ENCODE peak calls at places on chromosomes 6 and 20, in seven cellular contexts. Q is kidney epithelial cell, E is GM03348, N is NCI-H2081, K is NCI-H774, C is AG09319, W is HEK293T. J is an unnamed sample.

GRCh38 chr6:69421270-69421669 is 375.5 kb downstream of the LMBRD1 start:
- DNase-seq in Q (no peak), E (no peak), N (no peak), K (no peak), C (no peak), W (no peak), J (no peak)

GRCh38 chr6:85641522-85641915 is 1.2 kb downstream of the SYNCRIP start:
- DNase-seq in Q (no peak), E (peak; percentile 9), N (no peak), K (peak; percentile 63), C (no peak), W (no peak), J (no peak)

GRCh38 chr6:14711056-14711703 is 534.7 kb upstream of the JARID2 start:
- DNase-seq in Q (peak; percentile 37), E (peak; percentile 65), N (peak; percentile 15), K (peak; percentile 14), C (no peak), W (peak; percentile 53), J (peak; percentile 32)

GRCh38 chr6:127606131-127606562 is 29.2 kb downstream of the C6orf58 start:
- DNase-seq in Q (peak; percentile 54), E (peak; percentile 34), N (peak; percentile 26), K (no peak), C (peak; percentile 8), W (peak; percentile 68), J (peak; percentile 13)

GRCh38 chr6:141988954-141989705 is 143.6 kb upstream of the GJE1 start:
- DNase-seq in Q (peak; percentile 52), E (peak; percentile 68), N (peak; percentile 13), K (no peak), C (peak; percentile 41), W (peak; percentile 61), J (peak; percentile 23)

GRCh38 chr6:110543106-110543505 is 66.7 kb upstream of the SLC22A16 start:
- DNase-seq in Q (no peak), E (no peak), N (peak; percentile 44), K (peak; percentile 61), C (no peak), W (no peak), J (no peak)

GRCh38 chr6:7523922-7524321 is 17.5 kb upstream of the DSP start:
- DNase-seq in Q (no peak), E (peak; percentile 24), N (no peak), K (no peak), C (no peak), W (no peak), J (no peak)

GRCh38 chr6:25237579-25237978 is 41.6 kb upstream of the CARMIL1 start:
- DNase-seq in Q (no peak), E (no peak), N (no peak), K (no peak), C (no peak), W (no peak), J (no peak)

GRCh38 chr6:140001005-140001404 is 626.6 kb upstream of the CITED2 start:
- DNase-seq in Q (no peak), E (no peak), N (no peak), K (no peak), C (no peak), W (no peak), J (no peak)

GRCh38 chr6:80528115-80528514 is 421.6 kb downstream of the BCKDHB start:
- DNase-seq in Q (no peak), E (no peak), N (no peak), K (peak; percentile 68), C (no peak), W (no peak), J (no peak)

GRCh38 chr6:138600726-138601125 is 101.4 kb upstream of the NHSL1 start:
- DNase-seq in Q (no peak), E (peak; percentile 62), N (no peak), K (no peak), C (peak; percentile 36), W (no peak), J (no peak)

GRCh38 chr6:42251911-42252637 is 34.4 kb upstream of the MRPS10 start:
- DNase-seq in Q (no peak), E (peak; percentile 74), N (peak; percentile 18), K (no peak), C (peak; percentile 52), W (no peak), J (no peak)

GRCh38 chr6:7617954-7618764 is 28.2 kb downstream of the SNRNP48 start:
- DNase-seq in Q (peak; percentile 35), E (peak; percentile 80), N (no peak), K (no peak), C (peak; percentile 64), W (no peak), J (no peak)

GRCh38 chr6:161482517-161482903 is 208.6 kb upstream of the AGPAT4 start:
- DNase-seq in Q (no peak), E (no peak), N (no peak), K (no peak), C (no peak), W (no peak), J (no peak)

GRCh38 chr20:38250607-38251006 is 9.9 kb downstream of the KIAA1755 start:
- DNase-seq in Q (no peak), E (no peak), N (no peak), K (no peak), C (no peak), W (no peak), J (no peak)

GRCh38 chr6:31744422-31744821 is 4.6 kb downstream of the MSH5 start:
- DNase-seq in Q (no peak), E (no peak), N (no peak), K (no peak), C (no peak), W (no peak), J (no peak)

GRCh38 chr20:50690562-50690978 is 772 bp downstream of the RIPOR3 start:
- DNase-seq in Q (no peak), E (no peak), N (no peak), K (no peak), C (no peak), W (no peak), J (no peak)

GRCh38 chr20:45934046-45934586 is 367 bp upstream of the PCIF1 start:
- DNase-seq in Q (no peak), E (peak; percentile 61), N (peak; percentile 75), K (peak; percentile 56), C (no peak), W (peak; percentile 54), J (no peak)

GRCh38 chr20:63305393-63305792 is 12.4 kb downstream of the COL20A1 start:
- DNase-seq in Q (no peak), E (no peak), N (no peak), K (no peak), C (no peak), W (no peak), J (no peak)

GRCh38 chr20:22836211-22836610 is 198.9 kb upstream of the SSTR4 start:
- DNase-seq in Q (no peak), E (no peak), N (no peak), K (no peak), C (no peak), W (no peak), J (no peak)

GRCh38 chr6:165468836-165469235 is 159.4 kb upstream of the C6orf118 start:
- DNase-seq in Q (no peak), E (no peak), N (no peak), K (no peak), C (no peak), W (no peak), J (no peak)

GRCh38 chr6:160534050-160534696 is 129.9 kb downstream of the LPA start:
- DNase-seq in Q (no peak), E (peak; percentile 65), N (peak; percentile 27), K (peak; percentile 6), C (peak; percentile 14), W (peak; percentile 72), J (peak; percentile 38)

GRCh38 chr6:158840465-158840864 is 21.3 kb upstream of the EZR start:
- DNase-seq in Q (no peak), E (no peak), N (no peak), K (no peak), C (no peak), W (no peak), J (no peak)

GRCh38 chr6:36180126-36180525 is 16.4 kb upstream of the BRPF3 start:
- DNase-seq in Q (no peak), E (no peak), N (no peak), K (no peak), C (no peak), W (no peak), J (no peak)

GRCh38 chr6:131231103-131231502 is 95.8 kb downstream of the AKAP7 start:
- DNase-seq in Q (no peak), E (peak; percentile 61), N (no peak), K (no peak), C (no peak), W (no peak), J (no peak)

GRCh38 chr6:149111556-149112115 is 205.9 kb upstream of the TAB2 start:
- DNase-seq in Q (no peak), E (no peak), N (no peak), K (no peak), C (no peak), W (no peak), J (no peak)

GRCh38 chr20:48718914-48719578 is 108.8 kb downstream of the PREX1 start:
- DNase-seq in Q (no peak), E (no peak), N (no peak), K (no peak), C (no peak), W (no peak), J (no peak)

GRCh38 chr20:61821698-61822097 is 244.0 kb downstream of the TAF4 start:
- DNase-seq in Q (no peak), E (no peak), N (no peak), K (no peak), C (no peak), W (no peak), J (no peak)

GRCh38 chr20:47704746-47705496 is 80.4 kb downstream of the SULF2 start:
- DNase-seq in Q (no peak), E (peak; percentile 32), N (no peak), K (no peak), C (no peak), W (no peak), J (no peak)

GRCh38 chr6:37314803-37315515 is 38.8 kb upstream of the RNF8 start:
- DNase-seq in Q (no peak), E (peak; percentile 20), N (no peak), K (no peak), C (no peak), W (peak; percentile 64), J (peak; percentile 15)

J was measured in NT2/D1.